ENCODE peak calls at places on chromosomes 5 and 9, in four cellular contexts. O is heart right ventricle, B is stomach, Z is psoas muscle. S is an unnamed sample.

GRCh38 chr9:98427491-98427890 is 172.0 kb upstream of the TBC1D2 start:
- DNase-seq in B (no peak), Z (no peak), O (no peak), S (no peak)

GRCh38 chr5:72455477-72455876 is 51.7 kb downstream of the ZNF366 start:
- DNase-seq in B (no peak), Z (no peak), O (no peak), S (no peak)

GRCh38 chr9:26940779-26941178 is 6.3 kb downstream of the PLAA start:
- DNase-seq in Z (no peak), O (no peak), B (no peak), S (no peak)

GRCh38 chr5:93289915-93290314 is 291.1 kb downstream of the NR2F1-AS1 start:
- DNase-seq in Z (no peak), O (no peak), B (no peak), S (no peak)

GRCh38 chr9:114302727-114303126 is 20.2 kb upstream of the ORM1 start:
- DNase-seq in O (no peak), B (peak), Z (no peak), S (no peak)

GRCh38 chr9:27117489-27118135 is 8.6 kb downstream of the TEK start:
- DNase-seq in Z (peak), B (peak), O (peak), S (no peak)

GRCh38 chr5:141800629-141801028 is 77.6 kb downstream of the PCDH1 start:
- DNase-seq in B (no peak), O (no peak), Z (no peak), S (peak)

GRCh38 chr9:109242751-109243150 is 75.7 kb upstream of the FRRS1L start:
- DNase-seq in O (no peak), B (no peak), Z (no peak), S (no peak)

GRCh38 chr5:139698461-139699146 is 50.5 kb downstream of the CXXC5 start:
- DNase-seq in B (peak), Z (peak), O (peak), S (no peak)

GRCh38 chr5:29504411-29504810 is 1689.1 kb upstream of the CDH6 start:
- DNase-seq in Z (no peak), B (no peak), O (no peak), S (no peak)

GRCh38 chr5:55603947-55604346 is 69.2 kb upstream of the PLPP1 start:
- DNase-seq in Z (no peak), O (no peak), B (no peak), S (no peak)

GRCh38 chr5:124951676-124952075 is 205.2 kb upstream of the ZNF608 start:
- DNase-seq in O (no peak), Z (no peak), B (no peak), S (no peak)

GRCh38 chr5:61884242-61884855 is 421.7 kb upstream of the KIF2A start:
- DNase-seq in O (no peak), Z (no peak), B (no peak), S (no peak)

GRCh38 chr5:7805379-7805778 is 45.6 kb downstream of the CFAP90 start:
- DNase-seq in B (no peak), Z (no peak), O (no peak), S (no peak)

GRCh38 chr5:54732108-54732507 is 214.5 kb downstream of the SNX18 start:
- DNase-seq in Z (no peak), O (no peak), B (no peak), S (no peak)

GRCh38 chr5:31996909-31997308 is 177.2 kb downstream of the GOLPH3 start:
- DNase-seq in Z (no peak), B (no peak), O (no peak), S (no peak)

GRCh38 chr9:109716631-109717030 is 63.4 kb upstream of the PALM2AKAP2 start:
- DNase-seq in Z (no peak), O (no peak), B (no peak), S (no peak)

GRCh38 chr5:146078566-146078965 is 26.8 kb downstream of the PLAC8L1 start:
- DNase-seq in O (no peak), B (no peak), Z (no peak), S (no peak)

GRCh38 chr5:58074222-58074621 is 385.7 kb downstream of the PLK2 start:
- DNase-seq in B (no peak), Z (no peak), O (no peak), S (no peak)

GRCh38 chr9:27933210-27934062 is 360.2 kb upstream of the C9orf72 start:
- DNase-seq in Z (no peak), B (no peak), O (no peak), S (no peak)

GRCh38 chr9:129826344-129826743 is 2.4 kb upstream of the TOR1A start:
- DNase-seq in B (no peak), O (no peak), Z (no peak), S (peak)

GRCh38 chr5:150262502-150262901 is 27.1 kb downstream of the CAMK2A start:
- DNase-seq in O (no peak), Z (no peak), B (no peak), S (no peak)

GRCh38 chr9:78026947-78027346 is 4.7 kb downstream of the GNAQ start:
- DNase-seq in O (no peak), B (no peak), Z (no peak), S (no peak)

GRCh38 chr9:120778758-120779157 is 14.5 kb downstream of the FBXW2 start:
- DNase-seq in B (no peak), O (no peak), Z (no peak), S (no peak)

GRCh38 chr5:179275941-179276837 is 69.1 kb downstream of the ADAMTS2 start:
- DNase-seq in B (peak), Z (peak), O (peak), S (peak)

GRCh38 chr5:177327539-177328522 is 16.1 kb upstream of the MXD3 start:
- DNase-seq in B (no peak), O (no peak), Z (no peak), S (no peak)

GRCh38 chr5:91061094-91061493 is 322.0 kb downstream of the ARRDC3 start:
- DNase-seq in Z (no peak), O (no peak), B (no peak), S (no peak)

GRCh38 chr5:76083555-76084495 is 642 bp downstream of the SV2C start:
- DNase-seq in B (no peak), Z (no peak), O (no peak), S (no peak)

GRCh38 chr9:124390812-124391658 is 24.2 kb downstream of the PSMB7 start:
- DNase-seq in O (no peak), B (no peak), Z (no peak), S (no peak)

GRCh38 chr5:138334867-138335447 is 3.1 kb upstream of the FAM53C start:
- DNase-seq in Z (no peak), O (no peak), B (no peak), S (no peak)

GRCh38 chr5:124908603-124909451 is 162.4 kb upstream of the ZNF608 start:
- DNase-seq in B (peak), O (no peak), Z (no peak), S (no peak)

GRCh38 chr5:154418344-154418820 is 27.4 kb upstream of the SAP30L start:
- DNase-seq in B (no peak), O (no peak), Z (no peak), S (no peak)

GRCh38 chr5:74092761-74093160 is 466.8 kb downstream of the ARHGEF28 start:
- DNase-seq in O (no peak), Z (no peak), B (no peak), S (no peak)

GRCh38 chr9:83981126-83981871 is 694 bp downstream of the RMI1 start:
- DNase-seq in Z (no peak), O (no peak), B (peak), S (no peak)

DNA sequence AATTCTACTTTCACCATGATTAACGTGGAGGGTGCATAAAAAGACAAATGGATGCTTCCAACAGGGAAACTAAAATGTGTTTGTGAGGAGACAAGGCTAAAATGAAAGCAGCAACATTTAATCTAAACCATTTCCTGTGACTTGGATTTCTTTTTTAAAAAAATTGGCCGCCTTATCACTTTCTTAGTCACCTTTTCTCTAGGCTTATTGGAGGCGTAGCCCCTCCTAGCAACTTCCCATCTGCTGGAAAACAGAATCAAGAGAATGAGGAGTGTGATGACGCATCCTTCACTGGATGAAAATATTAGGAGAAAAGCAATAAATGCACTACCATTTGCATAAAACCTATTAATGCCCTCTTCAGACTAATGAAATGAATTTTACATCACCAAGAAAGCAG is 791 bp upstream of the GPR150 start:
- DNase-seq in B (no peak), O (no peak), Z (no peak), S (no peak)
- TF ChIP-seq CTCF in B (no peak), O (no peak), Z (no peak), S (no peak)

GRCh38 chr5:158431369-158432029 is 572.6 kb upstream of the CLINT1 start:
- DNase-seq in Z (no peak), O (no peak), B (no peak), S (no peak)
- H3K4me3 ChIP-seq in Z (no peak), O (no peak), B (no peak), S (no peak)

DNA sequence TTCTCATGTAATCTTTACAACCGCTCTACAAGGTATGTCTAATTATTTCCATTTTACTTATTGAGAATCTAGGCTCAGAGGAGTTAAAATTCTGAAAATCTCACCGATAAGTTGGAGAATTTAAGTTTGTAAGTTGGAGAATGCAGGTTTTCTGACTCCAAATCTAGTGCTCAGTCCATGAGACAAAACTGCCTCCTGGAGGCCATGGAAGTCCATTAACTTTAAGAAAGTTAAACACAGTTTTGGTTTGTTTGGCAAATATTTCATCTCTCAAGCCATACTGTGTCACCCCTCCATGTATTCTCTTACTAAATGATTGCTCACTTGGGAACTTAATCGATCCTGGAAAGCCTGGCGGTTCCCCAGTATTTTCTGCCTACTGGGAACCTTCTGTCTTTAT is 52.6 kb downstream of the INIP start:
- DNase-seq in Z (no peak), B (no peak), O (no peak), S (no peak)
- TF ChIP-seq CTCF in Z (no peak), B (no peak), O (no peak), S (peak)

GRCh38 chr5:143435207-143435657 is 31.7 kb upstream of the NR3C1 start:
- DNase-seq in O (no peak), B (no peak), Z (no peak), S (no peak)

GRCh38 chr5:143433680-143434079 is 30.2 kb upstream of the NR3C1 start:
- DNase-seq in O (no peak), Z (no peak), B (no peak), S (no peak)

GRCh38 chr5:143432658-143433239 is 29.3 kb upstream of the NR3C1 start:
- DNase-seq in O (no peak), B (no peak), Z (no peak), S (peak)

GRCh38 chr5:143436871-143437270 is 33.4 kb upstream of the NR3C1 start:
- DNase-seq in B (no peak), Z (no peak), O (no peak), S (no peak)

GRCh38 chr5:143434261-143435206 is 31.0 kb upstream of the NR3C1 start:
- DNase-seq in Z (peak), O (no peak), B (peak), S (no peak)
- H3K4me3 ChIP-seq in Z (peak), O (no peak), B (peak), S (no peak)

DNA sequence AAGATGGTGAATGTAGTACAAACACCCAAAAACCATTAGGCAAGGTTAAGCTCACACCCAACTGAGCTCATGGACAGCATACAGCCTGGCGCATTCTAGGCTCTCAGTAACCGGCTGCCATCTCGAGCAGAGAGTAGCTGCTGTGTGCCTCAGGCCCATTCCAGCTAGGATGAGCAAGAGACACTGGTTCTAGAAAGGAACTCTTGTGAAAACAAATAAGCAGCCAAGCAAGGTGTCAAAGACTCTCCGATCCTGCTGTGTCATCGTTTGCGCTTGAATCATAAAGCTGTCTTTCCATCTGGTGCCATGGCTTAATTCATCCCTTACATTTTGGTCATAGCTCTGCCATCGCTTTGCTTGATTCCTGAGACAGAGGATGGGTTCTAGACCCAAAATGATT is 135.4 kb upstream of the MSX2 start:
- DNase-seq in Z (no peak), O (no peak), B (no peak), S (no peak)
- TF ChIP-seq CTCF in Z (no peak), O (no peak), B (no peak), S (no peak)

DNA sequence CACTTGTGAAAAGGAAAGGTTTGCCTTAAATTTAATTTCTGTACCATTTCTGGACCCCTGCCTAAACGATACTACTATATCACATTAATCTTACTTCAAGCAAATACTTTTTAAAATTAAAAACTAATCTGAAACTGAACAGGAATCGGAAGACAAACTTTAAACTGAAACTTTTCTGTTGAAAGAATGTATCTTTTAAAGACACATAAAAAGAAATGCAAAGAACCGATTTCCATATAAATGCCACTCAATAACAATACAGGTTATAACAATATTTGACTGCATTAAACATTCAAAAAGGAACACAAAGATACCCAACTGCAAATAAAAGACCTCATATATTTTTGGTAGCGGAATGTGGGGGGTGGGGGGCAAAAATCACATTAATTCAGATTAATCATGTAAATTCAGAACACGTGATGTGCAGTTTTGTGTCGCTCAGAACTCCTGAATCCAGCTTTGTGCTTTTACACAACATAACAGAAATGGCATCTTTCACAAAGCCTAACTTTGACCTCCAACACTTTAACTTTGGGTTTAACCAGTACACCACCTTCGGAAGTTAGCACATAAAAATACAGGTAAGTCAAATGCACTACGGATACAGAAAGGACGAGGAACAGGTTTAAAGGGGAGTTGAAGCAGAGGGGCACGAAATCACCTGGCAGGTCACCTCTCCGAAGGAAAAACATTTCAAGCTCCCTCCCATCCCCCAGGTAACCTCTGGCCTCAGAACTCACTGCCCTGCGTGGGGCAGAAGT is 912 bp downstream of the LIFR start:
- DNase-seq in O (no peak), Z (no peak), B (no peak), S (no peak)
- H3K4me3 ChIP-seq in O (peak), Z (peak), B (peak), S (peak)

GRCh38 chr9:6552033-6552737 is 93.3 kb downstream of the GLDC start:
- DNase-seq in O (no peak), B (no peak), Z (no peak), S (peak)
- TF ChIP-seq CTCF in O (no peak), B (no peak), Z (no peak), S (peak)

DNA sequence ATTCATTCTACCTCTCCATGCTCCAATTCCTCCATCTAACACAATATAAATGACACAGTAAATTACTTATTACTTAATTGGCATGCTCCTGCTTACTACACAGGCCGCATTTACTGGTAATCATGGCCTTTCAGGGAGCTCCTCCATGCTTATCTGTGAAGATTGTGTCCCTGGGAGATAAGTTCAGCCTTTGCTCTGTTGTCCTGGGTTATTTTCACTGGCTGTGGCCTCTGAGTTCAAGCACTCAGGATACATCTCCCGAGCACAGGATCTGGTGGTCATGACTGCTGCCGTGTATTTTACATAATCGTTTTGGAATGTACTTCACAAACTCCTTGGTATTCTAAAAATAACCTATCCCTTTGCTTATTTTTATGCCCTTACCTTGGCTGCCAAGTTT is 215.7 kb downstream of the ICE1 start:
- DNase-seq in B (no peak), O (no peak), Z (no peak), S (no peak)
- H3K4me3 ChIP-seq in B (no peak), O (no peak), Z (no peak), S (no peak)

S was measured in HFF-Myc.